ENCODE peak calls at places on chromosomes 3 and 15, in six cellular contexts. X, J, L, B, W and V are unnamed samples.

GRCh38 chr3:117045143-117045542 is 335.6 kb downstream of the TUSC7 start:
- DNase-seq in X (no peak), J (no peak), L (no peak), B (no peak), W (no peak), V (no peak)

GRCh38 chr3:114706591-114707224 is 412.9 kb downstream of the TIGIT start:
- DNase-seq in X (no peak), J (no peak), L (peak), B (no peak), W (no peak), V (peak)

GRCh38 chr15:74134387-74135027 is 4.1 kb downstream of the ISLR2 start:
- DNase-seq in X (peak), J (no peak), L (no peak), B (no peak), W (no peak), V (peak)

GRCh38 chr3:3998140-3998977 is 199.1 kb downstream of the LRRN1 start:
- DNase-seq in X (peak), J (peak), L (peak), B (no peak), W (no peak), V (peak)

GRCh38 chr3:104145164-104145563 is 1221.5 kb upstream of the ALCAM start:
- DNase-seq in X (no peak), J (no peak), L (no peak), B (no peak), W (no peak), V (no peak)

GRCh38 chr15:40755821-40756220 is 767 bp upstream of the RMDN3 start:
- DNase-seq in X (no peak), J (peak), L (no peak), B (no peak), W (no peak), V (no peak)

GRCh38 chr3:40292637-40293036 is 16.9 kb upstream of the EIF1B start:
- DNase-seq in X (no peak), J (peak), L (no peak), B (no peak), W (no peak), V (no peak)

GRCh38 chr3:49899815-49900214 is 3.9 kb downstream of the MST1R start:
- DNase-seq in X (no peak), J (peak), L (no peak), B (no peak), W (no peak), V (no peak)

GRCh38 chr15:62711691-62712454 is 330.7 kb upstream of the TPM1 start:
- DNase-seq in X (no peak), J (no peak), L (no peak), B (no peak), W (no peak), V (no peak)

GRCh38 chr15:74790080-74790916 is 8.4 kb downstream of the CSK start:
- DNase-seq in X (peak), J (no peak), L (peak), B (no peak), W (no peak), V (peak)

GRCh38 chr15:45205192-45205591 is 17.4 kb upstream of the SHF start:
- DNase-seq in X (peak), J (peak), L (peak), B (no peak), W (no peak), V (no peak)

GRCh38 chr15:39887832-39888231 is 32.2 kb downstream of the GPR176 start:
- DNase-seq in X (peak), J (peak), L (peak), B (no peak), W (no peak), V (peak)

GRCh38 chr3:106826861-106827311 is 550.4 kb upstream of the CCDC54 start:
- DNase-seq in X (no peak), J (peak), L (no peak), B (no peak), W (no peak), V (no peak)

GRCh38 chr3:158313344-158313927 is 203.5 kb downstream of the RSRC1 start:
- DNase-seq in X (no peak), J (peak), L (no peak), B (no peak), W (no peak), V (peak)

GRCh38 chr15:73984208-73984979 is 7.7 kb downstream of the STOML1 start:
- DNase-seq in X (no peak), J (no peak), L (no peak), B (no peak), W (no peak), V (no peak)

GRCh38 chr3:78871048-78871447 is 896.8 kb downstream of the ROBO1 start:
- DNase-seq in X (no peak), J (no peak), L (no peak), B (no peak), W (no peak), V (no peak)
- H3K4me3 ChIP-seq in X (no peak), J (no peak), L (no peak), B (no peak), W (no peak), V (no peak)

DNA sequence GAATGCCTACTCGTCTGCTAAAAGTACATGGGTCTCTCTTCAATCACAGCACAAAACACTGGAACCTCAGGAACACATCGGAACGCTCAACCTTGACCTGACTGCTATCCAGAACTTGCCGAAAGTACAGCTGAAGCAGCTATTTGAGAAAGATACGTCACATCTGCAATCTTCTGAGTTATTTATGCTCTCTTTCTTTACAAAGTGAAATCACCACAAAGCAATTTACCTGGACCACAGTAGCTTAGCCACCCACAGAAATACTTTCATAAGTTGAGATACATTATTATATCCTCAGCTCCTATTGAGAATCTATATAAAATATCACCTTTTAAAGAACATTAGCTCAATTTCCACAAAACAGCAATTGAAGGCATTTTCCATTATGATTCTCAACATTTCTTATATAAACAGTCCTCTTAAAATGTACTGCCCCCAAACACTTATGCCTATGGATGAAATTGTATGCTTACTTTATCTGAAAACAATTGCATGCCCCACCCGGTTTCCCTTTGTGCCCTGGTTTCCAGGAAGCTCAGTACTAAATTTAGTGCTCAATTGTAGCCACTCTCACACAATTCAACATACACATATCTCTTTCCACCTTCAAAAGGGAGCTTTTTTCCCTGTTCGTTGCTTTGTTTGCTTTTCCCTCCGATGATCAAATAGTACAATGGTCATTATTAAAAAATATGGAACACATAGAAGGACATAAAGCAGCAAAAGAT is 31.8 kb downstream of the HEG1 start:
- DNase-seq in X (no peak), J (no peak), L (no peak), B (no peak), W (no peak), V (no peak)
- H3K27ac ChIP-seq in X (peak), J (no peak), L (no peak), B (no peak), W (peak), V (peak)

DNA sequence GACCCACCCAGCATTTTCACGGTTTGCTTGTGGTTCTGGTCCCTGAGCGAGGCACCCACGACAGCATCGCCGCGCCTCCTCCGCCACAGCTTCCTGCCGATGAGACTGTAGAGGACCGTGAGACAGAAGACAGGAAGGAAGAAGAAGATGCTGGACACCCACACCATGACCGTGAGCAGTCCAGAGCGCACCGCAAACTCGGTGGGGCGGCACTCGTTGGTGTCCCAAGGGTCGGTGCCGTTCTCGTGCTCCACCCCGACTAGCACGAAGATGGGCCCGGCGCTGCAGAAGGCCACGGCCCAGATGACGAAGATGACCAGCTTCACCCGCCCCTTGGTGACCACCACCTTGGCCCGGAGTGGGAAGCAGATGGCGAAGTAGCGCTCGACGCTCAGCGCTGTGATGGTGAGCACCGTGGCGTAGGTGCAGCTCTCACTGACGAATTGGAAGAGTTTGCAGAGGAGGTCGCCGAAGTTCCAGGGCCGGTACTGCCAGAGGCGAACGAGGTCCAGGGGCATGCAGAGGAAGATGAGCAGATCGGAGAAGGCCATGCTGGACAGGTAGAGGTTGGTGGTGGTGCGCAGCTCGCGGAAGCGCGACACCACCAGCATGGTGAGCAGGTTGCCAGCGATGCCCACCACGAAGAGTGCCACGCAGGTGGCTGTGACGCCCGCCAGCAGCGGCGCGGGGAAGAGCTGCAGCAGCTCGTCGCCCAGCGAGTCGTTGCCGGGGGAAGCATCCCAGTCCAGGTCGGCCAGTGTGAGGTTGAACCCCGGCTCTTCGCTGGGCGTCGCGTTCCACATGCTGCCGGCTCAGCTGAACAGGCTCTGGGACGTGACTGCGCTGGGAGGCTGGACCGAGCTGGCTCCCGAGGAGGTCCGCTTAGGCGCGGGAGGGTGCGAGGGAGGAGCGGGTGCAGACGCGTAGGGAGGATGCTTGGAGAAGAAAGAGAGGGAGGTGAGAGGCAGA is at the start of gene GHSR:
- DNase-seq in X (no peak), J (no peak), L (no peak), B (no peak), W (no peak), V (no peak)
- H3K4me3 ChIP-seq in X (no peak), J (no peak), L (no peak), B (no peak), W (peak), V (no peak)

GRCh38 chr3:64121750-64122311 is 98.5 kb upstream of the PSMD6 start:
- DNase-seq in X (no peak), J (no peak), L (no peak), B (no peak), W (no peak), V (no peak)
- H3K27ac ChIP-seq in X (no peak), J (no peak), L (no peak), B (no peak), W (no peak), V (no peak)

DNA sequence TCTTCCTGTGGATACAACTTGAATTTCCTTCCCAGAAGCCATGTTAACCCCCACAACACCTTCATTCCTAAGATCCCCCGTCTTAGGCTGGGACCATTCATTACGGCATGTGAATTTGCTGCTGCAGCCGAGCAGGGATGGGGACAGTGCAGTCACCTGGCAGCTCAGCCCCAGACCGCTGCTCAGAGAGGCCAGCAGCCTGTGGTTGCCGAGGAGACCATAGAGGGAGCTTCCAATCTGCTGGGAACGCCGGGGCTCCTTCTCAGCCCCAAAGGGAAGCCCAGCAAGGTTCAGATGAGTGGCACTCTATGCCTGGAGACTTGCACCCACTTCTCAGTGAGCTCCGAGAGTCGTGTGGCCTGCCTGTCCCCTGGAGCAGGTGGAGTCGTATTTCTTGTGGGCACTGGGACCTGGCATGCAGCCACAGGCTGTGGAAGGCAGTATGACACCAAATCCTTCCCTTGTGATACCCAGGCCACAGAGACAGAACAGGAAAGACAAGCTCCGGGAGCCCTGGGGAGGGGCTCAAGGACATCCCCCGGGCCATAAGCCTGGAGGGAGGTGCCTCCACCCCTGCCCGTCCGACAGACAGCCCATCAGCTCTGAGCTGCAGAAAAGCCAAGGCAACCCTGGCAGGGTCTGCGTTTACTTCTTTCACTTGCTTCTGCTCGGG is 167.3 kb downstream of the FAM43A start:
- DNase-seq in X (no peak), J (no peak), L (peak), B (no peak), W (no peak), V (no peak)
- H3K4me3 ChIP-seq in X (no peak), J (no peak), L (no peak), B (no peak), W (no peak), V (no peak)